ENCODE peak calls at places on chromosomes 5 and 9, in ten cellular contexts. One of them, this sample, is unnamed.
A peak's percentile ranks its signal among the peaks of the same experiment; 100 is the strongest.

GRCh38 chr9:94866770-94867169 is 140.3 kb downstream of the AOPEP start:
- DNase-seq in stimulated activated naive B cell treated with anti-CD40 and anti-IgM and Interleukin-4, amounts not matched to agents 10 μg/mL and 1 μg/mL and 100 μg/mL, for 72 hours: no peak
- DNase-seq in CD8-positive, alpha-beta T cell: no peak
- DNase-seq in progenitor cell of endocrine pancreas: no peak
- DNase-seq in lung microvascular endothelial cell: no peak
- DNase-seq in activated effector memory CD4-positive, alpha-beta T cell treated with Interleukin-2 at 50 U/mL for 16 hours: no peak
- DNase-seq in NCI-H774: no peak
- DNase-seq in iPS-NIHi11: no peak
- DNase-seq in caudate nucleus: no peak
- DNase-seq in sciatic nerve: no peak
- DNase-seq in this sample: no peak

GRCh38 chr9:15271403-15271802 is 35.6 kb downstream of the TTC39B start:
- DNase-seq in progenitor cell of endocrine pancreas: no peak
- DNase-seq in stimulated activated naive B cell treated with anti-CD40 and anti-IgM and Interleukin-4, amounts not matched to agents 10 μg/mL and 1 μg/mL and 100 μg/mL, for 72 hours: no peak
- DNase-seq in NCI-H774: no peak
- DNase-seq in CD8-positive, alpha-beta T cell: no peak
- DNase-seq in activated effector memory CD4-positive, alpha-beta T cell treated with Interleukin-2 at 50 U/mL for 16 hours: no peak
- DNase-seq in lung microvascular endothelial cell: no peak
- DNase-seq in iPS-NIHi11: no peak
- DNase-seq in caudate nucleus: no peak
- DNase-seq in sciatic nerve: no peak
- DNase-seq in this sample: no peak

GRCh38 chr5:142726188-142726731 is 40.4 kb upstream of the FGF1 start:
- DNase-seq in activated effector memory CD4-positive, alpha-beta T cell treated with Interleukin-2 at 50 U/mL for 16 hours: no peak
- DNase-seq in caudate nucleus: no peak
- DNase-seq in stimulated activated naive B cell treated with anti-CD40 and anti-IgM and Interleukin-4, amounts not matched to agents 10 μg/mL and 1 μg/mL and 100 μg/mL, for 72 hours: no peak
- DNase-seq in progenitor cell of endocrine pancreas: no peak
- DNase-seq in CD8-positive, alpha-beta T cell: no peak
- DNase-seq in sciatic nerve: no peak
- DNase-seq in NCI-H774: no peak
- DNase-seq in iPS-NIHi11: no peak
- DNase-seq in lung microvascular endothelial cell: peak; percentile 67
- DNase-seq in this sample: no peak

GRCh38 chr5:145948047-145948446 is 11.7 kb downstream of the SH3RF2 start:
- DNase-seq in lung microvascular endothelial cell: no peak
- DNase-seq in iPS-NIHi11: no peak
- DNase-seq in caudate nucleus: no peak
- DNase-seq in stimulated activated naive B cell treated with anti-CD40 and anti-IgM and Interleukin-4, amounts not matched to agents 10 μg/mL and 1 μg/mL and 100 μg/mL, for 72 hours: no peak
- DNase-seq in NCI-H774: no peak
- DNase-seq in progenitor cell of endocrine pancreas: no peak
- DNase-seq in CD8-positive, alpha-beta T cell: no peak
- DNase-seq in sciatic nerve: no peak
- DNase-seq in activated effector memory CD4-positive, alpha-beta T cell treated with Interleukin-2 at 50 U/mL for 16 hours: no peak
- DNase-seq in this sample: no peak

GRCh38 chr5:123819401-123819800 is 307.4 kb downstream of the CSNK1G3 start:
- DNase-seq in progenitor cell of endocrine pancreas: no peak
- DNase-seq in stimulated activated naive B cell treated with anti-CD40 and anti-IgM and Interleukin-4, amounts not matched to agents 10 μg/mL and 1 μg/mL and 100 μg/mL, for 72 hours: no peak
- DNase-seq in caudate nucleus: no peak
- DNase-seq in NCI-H774: no peak
- DNase-seq in activated effector memory CD4-positive, alpha-beta T cell treated with Interleukin-2 at 50 U/mL for 16 hours: no peak
- DNase-seq in iPS-NIHi11: no peak
- DNase-seq in CD8-positive, alpha-beta T cell: no peak
- DNase-seq in sciatic nerve: no peak
- DNase-seq in lung microvascular endothelial cell: no peak
- DNase-seq in this sample: no peak

GRCh38 chr5:138824924-138825863 is 49.9 kb downstream of the LRRTM2 start:
- DNase-seq in activated effector memory CD4-positive, alpha-beta T cell treated with Interleukin-2 at 50 U/mL for 16 hours: no peak
- DNase-seq in stimulated activated naive B cell treated with anti-CD40 and anti-IgM and Interleukin-4, amounts not matched to agents 10 μg/mL and 1 μg/mL and 100 μg/mL, for 72 hours: no peak
- DNase-seq in progenitor cell of endocrine pancreas: no peak
- DNase-seq in CD8-positive, alpha-beta T cell: no peak
- DNase-seq in lung microvascular endothelial cell: peak; percentile 40
- DNase-seq in NCI-H774: no peak
- DNase-seq in sciatic nerve: no peak
- DNase-seq in iPS-NIHi11: no peak
- DNase-seq in caudate nucleus: no peak
- DNase-seq in this sample: no peak

GRCh38 chr5:9348296-9348996 is 197.4 kb downstream of the SEMA5A start:
- DNase-seq in activated effector memory CD4-positive, alpha-beta T cell treated with Interleukin-2 at 50 U/mL for 16 hours: no peak
- DNase-seq in CD8-positive, alpha-beta T cell: no peak
- DNase-seq in progenitor cell of endocrine pancreas: no peak
- DNase-seq in caudate nucleus: no peak
- DNase-seq in sciatic nerve: no peak
- DNase-seq in iPS-NIHi11: no peak
- DNase-seq in lung microvascular endothelial cell: no peak
- DNase-seq in stimulated activated naive B cell treated with anti-CD40 and anti-IgM and Interleukin-4, amounts not matched to agents 10 μg/mL and 1 μg/mL and 100 μg/mL, for 72 hours: no peak
- DNase-seq in NCI-H774: no peak
- DNase-seq in this sample: no peak

GRCh38 chr5:78929833-78930232 is 55.3 kb downstream of the ARSB start:
- DNase-seq in sciatic nerve: no peak
- DNase-seq in caudate nucleus: no peak
- DNase-seq in NCI-H774: no peak
- DNase-seq in CD8-positive, alpha-beta T cell: no peak
- DNase-seq in iPS-NIHi11: no peak
- DNase-seq in lung microvascular endothelial cell: no peak
- DNase-seq in progenitor cell of endocrine pancreas: no peak
- DNase-seq in stimulated activated naive B cell treated with anti-CD40 and anti-IgM and Interleukin-4, amounts not matched to agents 10 μg/mL and 1 μg/mL and 100 μg/mL, for 72 hours: no peak
- DNase-seq in activated effector memory CD4-positive, alpha-beta T cell treated with Interleukin-2 at 50 U/mL for 16 hours: no peak
- DNase-seq in this sample: no peak

GRCh38 chr5:83197326-83197725 is 120.0 kb downstream of the XRCC4 start:
- DNase-seq in activated effector memory CD4-positive, alpha-beta T cell treated with Interleukin-2 at 50 U/mL for 16 hours: no peak
- DNase-seq in NCI-H774: peak; percentile 55
- DNase-seq in sciatic nerve: no peak
- DNase-seq in stimulated activated naive B cell treated with anti-CD40 and anti-IgM and Interleukin-4, amounts not matched to agents 10 μg/mL and 1 μg/mL and 100 μg/mL, for 72 hours: no peak
- DNase-seq in CD8-positive, alpha-beta T cell: no peak
- DNase-seq in caudate nucleus: no peak
- DNase-seq in iPS-NIHi11: no peak
- DNase-seq in progenitor cell of endocrine pancreas: no peak
- DNase-seq in lung microvascular endothelial cell: peak; percentile 1
- DNase-seq in this sample: no peak

GRCh38 chr9:115146581-115147021 is 28.6 kb upstream of the TNC start:
- DNase-seq in CD8-positive, alpha-beta T cell: no peak
- DNase-seq in progenitor cell of endocrine pancreas: no peak
- DNase-seq in caudate nucleus: no peak
- DNase-seq in lung microvascular endothelial cell: no peak
- DNase-seq in iPS-NIHi11: peak; percentile 20
- DNase-seq in stimulated activated naive B cell treated with anti-CD40 and anti-IgM and Interleukin-4, amounts not matched to agents 10 μg/mL and 1 μg/mL and 100 μg/mL, for 72 hours: no peak
- DNase-seq in activated effector memory CD4-positive, alpha-beta T cell treated with Interleukin-2 at 50 U/mL for 16 hours: no peak
- DNase-seq in sciatic nerve: no peak
- DNase-seq in NCI-H774: no peak
- DNase-seq in this sample: no peak

GRCh38 chr5:125695994-125696679 is 727.1 kb upstream of the GRAMD2B start:
- DNase-seq in stimulated activated naive B cell treated with anti-CD40 and anti-IgM and Interleukin-4, amounts not matched to agents 10 μg/mL and 1 μg/mL and 100 μg/mL, for 72 hours: no peak
- DNase-seq in CD8-positive, alpha-beta T cell: no peak
- DNase-seq in NCI-H774: no peak
- DNase-seq in activated effector memory CD4-positive, alpha-beta T cell treated with Interleukin-2 at 50 U/mL for 16 hours: no peak
- DNase-seq in lung microvascular endothelial cell: no peak
- DNase-seq in caudate nucleus: no peak
- DNase-seq in progenitor cell of endocrine pancreas: no peak
- DNase-seq in sciatic nerve: no peak
- DNase-seq in iPS-NIHi11: no peak
- DNase-seq in this sample: no peak

GRCh38 chr5:158382473-158382872 is 523.5 kb upstream of the CLINT1 start:
- DNase-seq in sciatic nerve: peak; percentile 69
- DNase-seq in caudate nucleus: no peak
- DNase-seq in stimulated activated naive B cell treated with anti-CD40 and anti-IgM and Interleukin-4, amounts not matched to agents 10 μg/mL and 1 μg/mL and 100 μg/mL, for 72 hours: peak; percentile 30
- DNase-seq in lung microvascular endothelial cell: peak; percentile 64
- DNase-seq in iPS-NIHi11: peak; percentile 29
- DNase-seq in activated effector memory CD4-positive, alpha-beta T cell treated with Interleukin-2 at 50 U/mL for 16 hours: no peak
- DNase-seq in NCI-H774: no peak
- DNase-seq in progenitor cell of endocrine pancreas: no peak
- DNase-seq in CD8-positive, alpha-beta T cell: no peak
- DNase-seq in this sample: no peak

GRCh38 chr9:108109927-108110326 is 620.4 kb upstream of the KLF4 start:
- DNase-seq in progenitor cell of endocrine pancreas: no peak
- DNase-seq in sciatic nerve: no peak
- DNase-seq in NCI-H774: no peak
- DNase-seq in CD8-positive, alpha-beta T cell: no peak
- DNase-seq in stimulated activated naive B cell treated with anti-CD40 and anti-IgM and Interleukin-4, amounts not matched to agents 10 μg/mL and 1 μg/mL and 100 μg/mL, for 72 hours: no peak
- DNase-seq in iPS-NIHi11: no peak
- DNase-seq in caudate nucleus: no peak
- DNase-seq in activated effector memory CD4-positive, alpha-beta T cell treated with Interleukin-2 at 50 U/mL for 16 hours: no peak
- DNase-seq in lung microvascular endothelial cell: no peak
- DNase-seq in this sample: no peak

GRCh38 chr9:136519263-136520052 is 26.4 kb downstream of the NOTCH1 start:
- DNase-seq in NCI-H774: no peak
- DNase-seq in activated effector memory CD4-positive, alpha-beta T cell treated with Interleukin-2 at 50 U/mL for 16 hours: no peak
- DNase-seq in iPS-NIHi11: no peak
- DNase-seq in stimulated activated naive B cell treated with anti-CD40 and anti-IgM and Interleukin-4, amounts not matched to agents 10 μg/mL and 1 μg/mL and 100 μg/mL, for 72 hours: no peak
- DNase-seq in progenitor cell of endocrine pancreas: no peak
- DNase-seq in lung microvascular endothelial cell: no peak
- DNase-seq in CD8-positive, alpha-beta T cell: no peak
- DNase-seq in caudate nucleus: no peak
- DNase-seq in sciatic nerve: no peak
- DNase-seq in this sample: no peak

GRCh38 chr5:181120761-181121160 is 10.2 kb downstream of the OR2V1 start:
- DNase-seq in CD8-positive, alpha-beta T cell: no peak
- DNase-seq in caudate nucleus: no peak
- DNase-seq in progenitor cell of endocrine pancreas: no peak
- DNase-seq in sciatic nerve: no peak
- DNase-seq in activated effector memory CD4-positive, alpha-beta T cell treated with Interleukin-2 at 50 U/mL for 16 hours: no peak
- DNase-seq in stimulated activated naive B cell treated with anti-CD40 and anti-IgM and Interleukin-4, amounts not matched to agents 10 μg/mL and 1 μg/mL and 100 μg/mL, for 72 hours: no peak
- DNase-seq in lung microvascular endothelial cell: no peak
- DNase-seq in iPS-NIHi11: no peak
- DNase-seq in NCI-H774: no peak
- DNase-seq in this sample: no peak

GRCh38 chr5:83523926-83524325 is 52.4 kb downstream of the VCAN start:
- DNase-seq in iPS-NIHi11: no peak
- DNase-seq in lung microvascular endothelial cell: peak; percentile 32
- DNase-seq in stimulated activated naive B cell treated with anti-CD40 and anti-IgM and Interleukin-4, amounts not matched to agents 10 μg/mL and 1 μg/mL and 100 μg/mL, for 72 hours: no peak
- DNase-seq in CD8-positive, alpha-beta T cell: no peak
- DNase-seq in caudate nucleus: no peak
- DNase-seq in sciatic nerve: no peak
- DNase-seq in NCI-H774: no peak
- DNase-seq in activated effector memory CD4-positive, alpha-beta T cell treated with Interleukin-2 at 50 U/mL for 16 hours: no peak
- DNase-seq in progenitor cell of endocrine pancreas: no peak
- DNase-seq in this sample: no peak

GRCh38 chr5:97231025-97231636 is 48.1 kb upstream of the RIOK2 start:
- DNase-seq in progenitor cell of endocrine pancreas: no peak
- DNase-seq in activated effector memory CD4-positive, alpha-beta T cell treated with Interleukin-2 at 50 U/mL for 16 hours: no peak
- DNase-seq in NCI-H774: peak; percentile 33
- DNase-seq in lung microvascular endothelial cell: peak; percentile 79
- DNase-seq in CD8-positive, alpha-beta T cell: no peak
- DNase-seq in stimulated activated naive B cell treated with anti-CD40 and anti-IgM and Interleukin-4, amounts not matched to agents 10 μg/mL and 1 μg/mL and 100 μg/mL, for 72 hours: peak; percentile 20
- DNase-seq in caudate nucleus: peak; percentile 4
- DNase-seq in sciatic nerve: no peak
- DNase-seq in iPS-NIHi11: peak; percentile 58
- DNase-seq in this sample: peak; percentile 91

GRCh38 chr9:129990269-129991005 is 52.6 kb downstream of the FNBP1 start:
- DNase-seq in lung microvascular endothelial cell: peak; percentile 30
- DNase-seq in CD8-positive, alpha-beta T cell: peak; percentile 45
- DNase-seq in stimulated activated naive B cell treated with anti-CD40 and anti-IgM and Interleukin-4, amounts not matched to agents 10 μg/mL and 1 μg/mL and 100 μg/mL, for 72 hours: no peak
- DNase-seq in activated effector memory CD4-positive, alpha-beta T cell treated with Interleukin-2 at 50 U/mL for 16 hours: no peak
- DNase-seq in iPS-NIHi11: no peak
- DNase-seq in NCI-H774: no peak
- DNase-seq in sciatic nerve: no peak
- DNase-seq in progenitor cell of endocrine pancreas: no peak
- DNase-seq in caudate nucleus: no peak
- DNase-seq in this sample: no peak

GRCh38 chr5:176985516-176985915 is 21.1 kb downstream of the UIMC1 start:
- DNase-seq in CD8-positive, alpha-beta T cell: peak; percentile 66
- DNase-seq in iPS-NIHi11: no peak
- DNase-seq in stimulated activated naive B cell treated with anti-CD40 and anti-IgM and Interleukin-4, amounts not matched to agents 10 μg/mL and 1 μg/mL and 100 μg/mL, for 72 hours: no peak
- DNase-seq in progenitor cell of endocrine pancreas: no peak
- DNase-seq in lung microvascular endothelial cell: no peak
- DNase-seq in NCI-H774: no peak
- DNase-seq in activated effector memory CD4-positive, alpha-beta T cell treated with Interleukin-2 at 50 U/mL for 16 hours: peak; percentile 31
- DNase-seq in caudate nucleus: no peak
- DNase-seq in sciatic nerve: no peak
- DNase-seq in this sample: no peak

GRCh38 chr9:79693750-79694149 is 122.0 kb downstream of the TLE4 start:
- DNase-seq in CD8-positive, alpha-beta T cell: no peak
- DNase-seq in iPS-NIHi11: no peak
- DNase-seq in sciatic nerve: no peak
- DNase-seq in progenitor cell of endocrine pancreas: no peak
- DNase-seq in lung microvascular endothelial cell: no peak
- DNase-seq in stimulated activated naive B cell treated with anti-CD40 and anti-IgM and Interleukin-4, amounts not matched to agents 10 μg/mL and 1 μg/mL and 100 μg/mL, for 72 hours: no peak
- DNase-seq in NCI-H774: peak; percentile 66
- DNase-seq in activated effector memory CD4-positive, alpha-beta T cell treated with Interleukin-2 at 50 U/mL for 16 hours: no peak
- DNase-seq in caudate nucleus: no peak
- DNase-seq in this sample: no peak

GRCh38 chr5:94407023-94407422 is 211.4 kb downstream of the KIAA0825 start:
- DNase-seq in NCI-H774: no peak
- DNase-seq in CD8-positive, alpha-beta T cell: no peak
- DNase-seq in lung microvascular endothelial cell: no peak
- DNase-seq in sciatic nerve: no peak
- DNase-seq in stimulated activated naive B cell treated with anti-CD40 and anti-IgM and Interleukin-4, amounts not matched to agents 10 μg/mL and 1 μg/mL and 100 μg/mL, for 72 hours: no peak
- DNase-seq in caudate nucleus: no peak
- DNase-seq in progenitor cell of endocrine pancreas: no peak
- DNase-seq in iPS-NIHi11: no peak
- DNase-seq in activated effector memory CD4-positive, alpha-beta T cell treated with Interleukin-2 at 50 U/mL for 16 hours: no peak
- DNase-seq in this sample: no peak

GRCh38 chr9:112858625-112859147 is 32.0 kb downstream of the SLC46A2 start:
- DNase-seq in lung microvascular endothelial cell: no peak
- DNase-seq in iPS-NIHi11: no peak
- DNase-seq in NCI-H774: no peak
- DNase-seq in activated effector memory CD4-positive, alpha-beta T cell treated with Interleukin-2 at 50 U/mL for 16 hours: no peak
- DNase-seq in progenitor cell of endocrine pancreas: no peak
- DNase-seq in stimulated activated naive B cell treated with anti-CD40 and anti-IgM and Interleukin-4, amounts not matched to agents 10 μg/mL and 1 μg/mL and 100 μg/mL, for 72 hours: peak; percentile 51
- DNase-seq in caudate nucleus: no peak
- DNase-seq in sciatic nerve: no peak
- DNase-seq in CD8-positive, alpha-beta T cell: no peak
- DNase-seq in this sample: no peak

GRCh38 chr5:1506242-1507015 is 17.3 kb downstream of the LPCAT1 start:
- DNase-seq in lung microvascular endothelial cell: no peak
- DNase-seq in stimulated activated naive B cell treated with anti-CD40 and anti-IgM and Interleukin-4, amounts not matched to agents 10 μg/mL and 1 μg/mL and 100 μg/mL, for 72 hours: no peak
- DNase-seq in activated effector memory CD4-positive, alpha-beta T cell treated with Interleukin-2 at 50 U/mL for 16 hours: no peak
- DNase-seq in NCI-H774: no peak
- DNase-seq in CD8-positive, alpha-beta T cell: peak; percentile 11
- DNase-seq in iPS-NIHi11: no peak
- DNase-seq in caudate nucleus: no peak
- DNase-seq in progenitor cell of endocrine pancreas: no peak
- DNase-seq in sciatic nerve: no peak
- DNase-seq in this sample: no peak

GRCh38 chr5:62731011-62731410 is 152.4 kb downstream of the LRRC70 start:
- DNase-seq in caudate nucleus: no peak
- DNase-seq in iPS-NIHi11: no peak
- DNase-seq in stimulated activated naive B cell treated with anti-CD40 and anti-IgM and Interleukin-4, amounts not matched to agents 10 μg/mL and 1 μg/mL and 100 μg/mL, for 72 hours: no peak
- DNase-seq in sciatic nerve: no peak
- DNase-seq in progenitor cell of endocrine pancreas: no peak
- DNase-seq in lung microvascular endothelial cell: no peak
- DNase-seq in activated effector memory CD4-positive, alpha-beta T cell treated with Interleukin-2 at 50 U/mL for 16 hours: no peak
- DNase-seq in CD8-positive, alpha-beta T cell: no peak
- DNase-seq in NCI-H774: no peak
- DNase-seq in this sample: no peak

GRCh38 chr5:68093455-68094159 is 121.9 kb upstream of the PIK3R1 start:
- DNase-seq in NCI-H774: no peak
- DNase-seq in stimulated activated naive B cell treated with anti-CD40 and anti-IgM and Interleukin-4, amounts not matched to agents 10 μg/mL and 1 μg/mL and 100 μg/mL, for 72 hours: no peak
- DNase-seq in iPS-NIHi11: no peak
- DNase-seq in CD8-positive, alpha-beta T cell: no peak
- DNase-seq in activated effector memory CD4-positive, alpha-beta T cell treated with Interleukin-2 at 50 U/mL for 16 hours: no peak
- DNase-seq in caudate nucleus: no peak
- DNase-seq in sciatic nerve: no peak
- DNase-seq in lung microvascular endothelial cell: no peak
- DNase-seq in progenitor cell of endocrine pancreas: no peak
- DNase-seq in this sample: no peak

GRCh38 chr9:35546853-35547252 is 56.9 kb downstream of the RUSC2 start:
- DNase-seq in caudate nucleus: no peak
- DNase-seq in sciatic nerve: no peak
- DNase-seq in lung microvascular endothelial cell: no peak
- DNase-seq in stimulated activated naive B cell treated with anti-CD40 and anti-IgM and Interleukin-4, amounts not matched to agents 10 μg/mL and 1 μg/mL and 100 μg/mL, for 72 hours: no peak
- DNase-seq in progenitor cell of endocrine pancreas: no peak
- DNase-seq in iPS-NIHi11: no peak
- DNase-seq in CD8-positive, alpha-beta T cell: no peak
- DNase-seq in NCI-H774: no peak
- DNase-seq in activated effector memory CD4-positive, alpha-beta T cell treated with Interleukin-2 at 50 U/mL for 16 hours: no peak
- DNase-seq in this sample: no peak

GRCh38 chr5:132054031-132054696 is 6.3 kb upstream of the IL3 start:
- DNase-seq in NCI-H774: no peak
- DNase-seq in progenitor cell of endocrine pancreas: no peak
- DNase-seq in caudate nucleus: no peak
- DNase-seq in activated effector memory CD4-positive, alpha-beta T cell treated with Interleukin-2 at 50 U/mL for 16 hours: no peak
- DNase-seq in iPS-NIHi11: peak; percentile 3
- DNase-seq in lung microvascular endothelial cell: no peak
- DNase-seq in stimulated activated naive B cell treated with anti-CD40 and anti-IgM and Interleukin-4, amounts not matched to agents 10 μg/mL and 1 μg/mL and 100 μg/mL, for 72 hours: no peak
- DNase-seq in CD8-positive, alpha-beta T cell: peak; percentile 15
- DNase-seq in sciatic nerve: peak; percentile 38
- DNase-seq in this sample: no peak

GRCh38 chr9:125964702-125965225 is 217.6 kb downstream of the PBX3 start:
- DNase-seq in lung microvascular endothelial cell: no peak
- DNase-seq in iPS-NIHi11: no peak
- DNase-seq in progenitor cell of endocrine pancreas: no peak
- DNase-seq in activated effector memory CD4-positive, alpha-beta T cell treated with Interleukin-2 at 50 U/mL for 16 hours: no peak
- DNase-seq in sciatic nerve: no peak
- DNase-seq in NCI-H774: no peak
- DNase-seq in caudate nucleus: no peak
- DNase-seq in stimulated activated naive B cell treated with anti-CD40 and anti-IgM and Interleukin-4, amounts not matched to agents 10 μg/mL and 1 μg/mL and 100 μg/mL, for 72 hours: no peak
- DNase-seq in CD8-positive, alpha-beta T cell: no peak
- DNase-seq in this sample: no peak